ENCODE peak calls at places on chromosomes 6 and 20, in eight cellular contexts. One of them, this sample, is unnamed.

GRCh38 chr20:60199866-60200265 is 241.6 kb downstream of the CDH26 start:
- DNase-seq in stimulated activated CD8-positive, alpha-beta memory T cell treated with anti-CD3 and anti-CD28 coated beads, Interleukin-15, amount 100 ng/mL, for 48 hours: no peak
- DNase-seq in stomach: no peak
- DNase-seq in activated naive CD4-positive, alpha-beta T cell treated with anti-CD3 and anti-CD28 coated beads, Interleukin-2, amount 50 U/mL, for 16 hours: no peak
- DNase-seq in D341Med: no peak
- DNase-seq in GM06990: no peak
- DNase-seq in mucosa of descending colon: no peak
- DNase-seq in stimulated activated naive B cell treated with anti-CD40 and anti-IgM and Interleukin-4, amounts not matched to agents 10 μg/mL and 1 μg/mL and 100 μg/mL, for 72 hours: no peak
- DNase-seq in this sample: no peak

GRCh38 chr20:21901470-21902275 is 196.2 kb downstream of the PAX1 start:
- DNase-seq in stimulated activated CD8-positive, alpha-beta memory T cell treated with anti-CD3 and anti-CD28 coated beads, Interleukin-15, amount 100 ng/mL, for 48 hours: no peak
- DNase-seq in stimulated activated naive B cell treated with anti-CD40 and anti-IgM and Interleukin-4, amounts not matched to agents 10 μg/mL and 1 μg/mL and 100 μg/mL, for 72 hours: no peak
- DNase-seq in GM06990: no peak
- DNase-seq in activated naive CD4-positive, alpha-beta T cell treated with anti-CD3 and anti-CD28 coated beads, Interleukin-2, amount 50 U/mL, for 16 hours: no peak
- DNase-seq in mucosa of descending colon: no peak
- DNase-seq in stomach: peak
- DNase-seq in D341Med: no peak
- DNase-seq in this sample: no peak

GRCh38 chr6:64505312-64505711 is 869.7 kb downstream of the PHF3 start:
- DNase-seq in stimulated activated CD8-positive, alpha-beta memory T cell treated with anti-CD3 and anti-CD28 coated beads, Interleukin-15, amount 100 ng/mL, for 48 hours: no peak
- DNase-seq in stomach: no peak
- DNase-seq in stimulated activated naive B cell treated with anti-CD40 and anti-IgM and Interleukin-4, amounts not matched to agents 10 μg/mL and 1 μg/mL and 100 μg/mL, for 72 hours: no peak
- DNase-seq in D341Med: peak
- DNase-seq in mucosa of descending colon: no peak
- DNase-seq in activated naive CD4-positive, alpha-beta T cell treated with anti-CD3 and anti-CD28 coated beads, Interleukin-2, amount 50 U/mL, for 16 hours: no peak
- DNase-seq in GM06990: no peak
- DNase-seq in this sample: peak

GRCh38 chr6:122033564-122034181 is 365.8 kb upstream of the HSF2 start:
- DNase-seq in stomach: no peak
- DNase-seq in stimulated activated CD8-positive, alpha-beta memory T cell treated with anti-CD3 and anti-CD28 coated beads, Interleukin-15, amount 100 ng/mL, for 48 hours: no peak
- DNase-seq in activated naive CD4-positive, alpha-beta T cell treated with anti-CD3 and anti-CD28 coated beads, Interleukin-2, amount 50 U/mL, for 16 hours: no peak
- DNase-seq in stimulated activated naive B cell treated with anti-CD40 and anti-IgM and Interleukin-4, amounts not matched to agents 10 μg/mL and 1 μg/mL and 100 μg/mL, for 72 hours: no peak
- DNase-seq in D341Med: peak
- DNase-seq in mucosa of descending colon: no peak
- DNase-seq in GM06990: no peak
- DNase-seq in this sample: peak

GRCh38 chr20:45629496-45630100 is at the start of gene WFDC10A:
- DNase-seq in stimulated activated naive B cell treated with anti-CD40 and anti-IgM and Interleukin-4, amounts not matched to agents 10 μg/mL and 1 μg/mL and 100 μg/mL, for 72 hours: peak
- DNase-seq in GM06990: no peak
- DNase-seq in stomach: peak
- DNase-seq in D341Med: peak
- DNase-seq in activated naive CD4-positive, alpha-beta T cell treated with anti-CD3 and anti-CD28 coated beads, Interleukin-2, amount 50 U/mL, for 16 hours: no peak
- DNase-seq in stimulated activated CD8-positive, alpha-beta memory T cell treated with anti-CD3 and anti-CD28 coated beads, Interleukin-15, amount 100 ng/mL, for 48 hours: no peak
- DNase-seq in mucosa of descending colon: no peak
- DNase-seq in this sample: peak

GRCh38 chr6:33785766-33786165 is 3.2 kb downstream of the LEMD2 start:
- DNase-seq in stimulated activated naive B cell treated with anti-CD40 and anti-IgM and Interleukin-4, amounts not matched to agents 10 μg/mL and 1 μg/mL and 100 μg/mL, for 72 hours: no peak
- DNase-seq in stimulated activated CD8-positive, alpha-beta memory T cell treated with anti-CD3 and anti-CD28 coated beads, Interleukin-15, amount 100 ng/mL, for 48 hours: no peak
- DNase-seq in activated naive CD4-positive, alpha-beta T cell treated with anti-CD3 and anti-CD28 coated beads, Interleukin-2, amount 50 U/mL, for 16 hours: no peak
- DNase-seq in D341Med: no peak
- DNase-seq in mucosa of descending colon: peak
- DNase-seq in stomach: no peak
- DNase-seq in GM06990: no peak
- DNase-seq in this sample: no peak

GRCh38 chr20:846894-847278 is 13.4 kb downstream of the FAM110A start:
- DNase-seq in stimulated activated naive B cell treated with anti-CD40 and anti-IgM and Interleukin-4, amounts not matched to agents 10 μg/mL and 1 μg/mL and 100 μg/mL, for 72 hours: no peak
- DNase-seq in GM06990: peak
- DNase-seq in stimulated activated CD8-positive, alpha-beta memory T cell treated with anti-CD3 and anti-CD28 coated beads, Interleukin-15, amount 100 ng/mL, for 48 hours: no peak
- DNase-seq in activated naive CD4-positive, alpha-beta T cell treated with anti-CD3 and anti-CD28 coated beads, Interleukin-2, amount 50 U/mL, for 16 hours: peak
- DNase-seq in D341Med: no peak
- DNase-seq in mucosa of descending colon: peak
- DNase-seq in stomach: no peak
- DNase-seq in this sample: no peak

GRCh38 chr6:30260036-30260504 is 46.9 kb upstream of the TRIM26 start:
- DNase-seq in stimulated activated naive B cell treated with anti-CD40 and anti-IgM and Interleukin-4, amounts not matched to agents 10 μg/mL and 1 μg/mL and 100 μg/mL, for 72 hours: peak
- DNase-seq in stomach: no peak
- DNase-seq in stimulated activated CD8-positive, alpha-beta memory T cell treated with anti-CD3 and anti-CD28 coated beads, Interleukin-15, amount 100 ng/mL, for 48 hours: no peak
- DNase-seq in D341Med: peak
- DNase-seq in mucosa of descending colon: no peak
- DNase-seq in GM06990: no peak
- DNase-seq in activated naive CD4-positive, alpha-beta T cell treated with anti-CD3 and anti-CD28 coated beads, Interleukin-2, amount 50 U/mL, for 16 hours: peak
- DNase-seq in this sample: no peak

GRCh38 chr6:83117802-83118201 is 50.3 kb downstream of the DOP1A start:
- DNase-seq in stimulated activated CD8-positive, alpha-beta memory T cell treated with anti-CD3 and anti-CD28 coated beads, Interleukin-15, amount 100 ng/mL, for 48 hours: no peak
- DNase-seq in mucosa of descending colon: no peak
- DNase-seq in D341Med: no peak
- DNase-seq in stimulated activated naive B cell treated with anti-CD40 and anti-IgM and Interleukin-4, amounts not matched to agents 10 μg/mL and 1 μg/mL and 100 μg/mL, for 72 hours: no peak
- DNase-seq in stomach: no peak
- DNase-seq in activated naive CD4-positive, alpha-beta T cell treated with anti-CD3 and anti-CD28 coated beads, Interleukin-2, amount 50 U/mL, for 16 hours: no peak
- DNase-seq in GM06990: no peak
- DNase-seq in this sample: no peak

GRCh38 chr6:24761193-24761835 is 13.4 kb upstream of the GMNN start:
- DNase-seq in D341Med: no peak
- DNase-seq in stomach: no peak
- DNase-seq in activated naive CD4-positive, alpha-beta T cell treated with anti-CD3 and anti-CD28 coated beads, Interleukin-2, amount 50 U/mL, for 16 hours: no peak
- DNase-seq in stimulated activated naive B cell treated with anti-CD40 and anti-IgM and Interleukin-4, amounts not matched to agents 10 μg/mL and 1 μg/mL and 100 μg/mL, for 72 hours: no peak
- DNase-seq in GM06990: no peak
- DNase-seq in mucosa of descending colon: peak
- DNase-seq in stimulated activated CD8-positive, alpha-beta memory T cell treated with anti-CD3 and anti-CD28 coated beads, Interleukin-15, amount 100 ng/mL, for 48 hours: no peak
- DNase-seq in this sample: peak

GRCh38 chr20:2365666-2366065 is 15.0 kb upstream of the TGM6 start:
- DNase-seq in GM06990: no peak
- DNase-seq in mucosa of descending colon: no peak
- DNase-seq in stimulated activated naive B cell treated with anti-CD40 and anti-IgM and Interleukin-4, amounts not matched to agents 10 μg/mL and 1 μg/mL and 100 μg/mL, for 72 hours: no peak
- DNase-seq in activated naive CD4-positive, alpha-beta T cell treated with anti-CD3 and anti-CD28 coated beads, Interleukin-2, amount 50 U/mL, for 16 hours: no peak
- DNase-seq in stimulated activated CD8-positive, alpha-beta memory T cell treated with anti-CD3 and anti-CD28 coated beads, Interleukin-15, amount 100 ng/mL, for 48 hours: no peak
- DNase-seq in stomach: no peak
- DNase-seq in D341Med: no peak
- DNase-seq in this sample: no peak

GRCh38 chr6:153032255-153032882 is 29.9 kb upstream of the MTRF1L start:
- DNase-seq in D341Med: no peak
- DNase-seq in mucosa of descending colon: no peak
- DNase-seq in stomach: no peak
- DNase-seq in activated naive CD4-positive, alpha-beta T cell treated with anti-CD3 and anti-CD28 coated beads, Interleukin-2, amount 50 U/mL, for 16 hours: no peak
- DNase-seq in stimulated activated naive B cell treated with anti-CD40 and anti-IgM and Interleukin-4, amounts not matched to agents 10 μg/mL and 1 μg/mL and 100 μg/mL, for 72 hours: no peak
- DNase-seq in stimulated activated CD8-positive, alpha-beta memory T cell treated with anti-CD3 and anti-CD28 coated beads, Interleukin-15, amount 100 ng/mL, for 48 hours: no peak
- DNase-seq in GM06990: peak
- DNase-seq in this sample: peak